ENCODE peak calls at places on chromosomes 16 and 17, in five cellular contexts. One of them, this sample, is unnamed.

GRCh38 chr17:9666461-9667050 is 21.2 kb downstream of the USP43 start:
- DNase-seq in body of pancreas: no peak
- DNase-seq in endodermal cell: peak
- DNase-seq in tibial artery: no peak
- DNase-seq in SJSA1: no peak
- DNase-seq in this sample: no peak

GRCh38 chr17:13986855-13987254 is 82.4 kb upstream of the COX10 start:
- DNase-seq in body of pancreas: no peak
- DNase-seq in endodermal cell: no peak
- DNase-seq in SJSA1: no peak
- DNase-seq in tibial artery: no peak
- DNase-seq in this sample: no peak

GRCh38 chr16:10871157-10871991 is 5.6 kb upstream of the CIITA start:
- DNase-seq in body of pancreas: peak
- DNase-seq in tibial artery: peak
- DNase-seq in SJSA1: peak
- DNase-seq in endodermal cell: no peak
- DNase-seq in this sample: no peak

GRCh38 chr16:72961863-72962262 is 86.1 kb downstream of the ZFHX3 start:
- DNase-seq in SJSA1: no peak
- DNase-seq in tibial artery: peak
- DNase-seq in endodermal cell: peak
- DNase-seq in body of pancreas: no peak
- DNase-seq in this sample: no peak

GRCh38 chr16:9092282-9092962 is 978 bp downstream of the HAPSTR1 start:
- DNase-seq in tibial artery: peak
- DNase-seq in SJSA1: peak
- DNase-seq in endodermal cell: peak
- DNase-seq in body of pancreas: peak
- DNase-seq in this sample: no peak

GRCh38 chr16:86533942-86534341 is 21.1 kb downstream of the MTHFSD start:
- DNase-seq in endodermal cell: no peak
- DNase-seq in body of pancreas: no peak
- DNase-seq in SJSA1: no peak
- DNase-seq in tibial artery: no peak
- DNase-seq in this sample: no peak

GRCh38 chr16:803751-804075 is 3.2 kb upstream of the GNG13 start:
- DNase-seq in endodermal cell: no peak
- DNase-seq in tibial artery: no peak
- DNase-seq in body of pancreas: no peak
- DNase-seq in SJSA1: no peak
- DNase-seq in this sample: no peak

GRCh38 chr17:73410586-73411329 is 99.0 kb upstream of the CDC42EP4 start:
- DNase-seq in endodermal cell: no peak
- DNase-seq in body of pancreas: no peak
- DNase-seq in tibial artery: no peak
- DNase-seq in SJSA1: no peak
- DNase-seq in this sample: no peak

GRCh38 chr17:7141824-7142223 is 27.2 kb upstream of the ASGR2 start:
- DNase-seq in endodermal cell: peak
- DNase-seq in SJSA1: no peak
- DNase-seq in body of pancreas: no peak
- DNase-seq in tibial artery: no peak
- DNase-seq in this sample: no peak

GRCh38 chr16:67277999-67278772 is 1.1 kb upstream of the PLEKHG4 start:
- DNase-seq in body of pancreas: no peak
- DNase-seq in endodermal cell: no peak
- DNase-seq in tibial artery: peak
- DNase-seq in SJSA1: peak
- DNase-seq in this sample: no peak

GRCh38 chr17:30207655-30208054 is 27.8 kb downstream of the SLC6A4 start:
- DNase-seq in tibial artery: no peak
- DNase-seq in endodermal cell: peak
- DNase-seq in body of pancreas: no peak
- DNase-seq in SJSA1: no peak
- DNase-seq in this sample: no peak

GRCh38 chr17:67546578-67547527 is 169.8 kb downstream of the PITPNC1 start:
- DNase-seq in SJSA1: peak
- DNase-seq in endodermal cell: peak
- DNase-seq in tibial artery: peak
- DNase-seq in body of pancreas: peak
- DNase-seq in this sample: peak

GRCh38 chr16:25916091-25916490 is 224.3 kb downstream of the HS3ST4 start:
- DNase-seq in SJSA1: no peak
- DNase-seq in tibial artery: no peak
- DNase-seq in endodermal cell: no peak
- DNase-seq in body of pancreas: no peak
- DNase-seq in this sample: no peak

GRCh38 chr17:32927201-32927723 is 691 bp upstream of the TMEM98 start:
- DNase-seq in SJSA1: no peak
- DNase-seq in endodermal cell: no peak
- DNase-seq in tibial artery: peak
- DNase-seq in body of pancreas: no peak
- DNase-seq in this sample: no peak

GRCh38 chr17:17191346-17191792 is 14.8 kb downstream of the PLD6 start:
- DNase-seq in SJSA1: peak
- DNase-seq in tibial artery: no peak
- DNase-seq in body of pancreas: no peak
- DNase-seq in endodermal cell: no peak
- DNase-seq in this sample: no peak

GRCh38 chr16:87826798-87827587 is 42.3 kb downstream of the SLC7A5 start:
- DNase-seq in tibial artery: no peak
- DNase-seq in body of pancreas: no peak
- DNase-seq in endodermal cell: no peak
- DNase-seq in SJSA1: no peak
- DNase-seq in this sample: no peak

GRCh38 chr16:85750827-85751641 is at the start of gene C16orf74:
- DNase-seq in endodermal cell: peak
- DNase-seq in body of pancreas: peak
- DNase-seq in SJSA1: no peak
- DNase-seq in tibial artery: no peak
- DNase-seq in this sample: no peak

GRCh38 chr16:65117701-65118448 is 4.0 kb downstream of the CDH11 start:
- DNase-seq in body of pancreas: peak
- DNase-seq in endodermal cell: peak
- DNase-seq in tibial artery: peak
- DNase-seq in SJSA1: peak
- DNase-seq in this sample: peak

GRCh38 chr17:72989074-72989610 is 103.3 kb downstream of the SLC39A11 start:
- DNase-seq in tibial artery: no peak
- DNase-seq in body of pancreas: no peak
- DNase-seq in SJSA1: no peak
- DNase-seq in endodermal cell: no peak
- DNase-seq in this sample: no peak

GRCh38 chr17:39627717-39628516 is 1.2 kb downstream of the PPP1R1B start:
- DNase-seq in tibial artery: no peak
- DNase-seq in endodermal cell: peak
- DNase-seq in body of pancreas: no peak
- DNase-seq in SJSA1: no peak
- DNase-seq in this sample: no peak

GRCh38 chr16:17224350-17224749 is 246.4 kb downstream of the XYLT1 start:
- DNase-seq in body of pancreas: no peak
- DNase-seq in endodermal cell: no peak
- DNase-seq in SJSA1: no peak
- DNase-seq in tibial artery: no peak
- DNase-seq in this sample: no peak

GRCh38 chr17:73099504-73099903 is 7.0 kb upstream of the SLC39A11 start:
- DNase-seq in SJSA1: no peak
- DNase-seq in body of pancreas: no peak
- DNase-seq in tibial artery: no peak
- DNase-seq in endodermal cell: no peak
- DNase-seq in this sample: no peak

GRCh38 chr16:65576631-65577030 is 454.8 kb upstream of the CDH11 start:
- DNase-seq in body of pancreas: no peak
- DNase-seq in tibial artery: no peak
- DNase-seq in SJSA1: no peak
- DNase-seq in endodermal cell: peak
- DNase-seq in this sample: no peak

GRCh38 chr17:41894791-41895331 is 23.9 kb downstream of the ACLY start:
- DNase-seq in body of pancreas: peak
- DNase-seq in SJSA1: no peak
- DNase-seq in endodermal cell: no peak
- DNase-seq in tibial artery: no peak
- DNase-seq in this sample: no peak

GRCh38 chr16:5432166-5432565 is 334.6 kb upstream of the EEF2KMT start:
- DNase-seq in endodermal cell: no peak
- DNase-seq in SJSA1: no peak
- DNase-seq in tibial artery: no peak
- DNase-seq in body of pancreas: no peak
- DNase-seq in this sample: no peak

GRCh38 chr17:43034623-43035293 is 9.7 kb downstream of the RND2 start:
- DNase-seq in SJSA1: no peak
- DNase-seq in body of pancreas: no peak
- DNase-seq in endodermal cell: peak
- DNase-seq in tibial artery: no peak
- DNase-seq in this sample: no peak

GRCh38 chr16:15701975-15702970 is 52.2 kb downstream of the NDE1 start:
- DNase-seq in SJSA1: no peak
- DNase-seq in endodermal cell: no peak
- DNase-seq in body of pancreas: no peak
- DNase-seq in tibial artery: no peak
- DNase-seq in this sample: no peak

GRCh38 chr16:90077757-90078593 is 844 bp upstream of the PRDM7 start:
- DNase-seq in tibial artery: no peak
- DNase-seq in body of pancreas: no peak
- DNase-seq in endodermal cell: peak
- DNase-seq in SJSA1: no peak
- DNase-seq in this sample: no peak

GRCh38 chr16:90072442-90073105 is 4.6 kb downstream of the PRDM7 start:
- DNase-seq in tibial artery: no peak
- DNase-seq in SJSA1: no peak
- DNase-seq in endodermal cell: no peak
- DNase-seq in body of pancreas: no peak
- DNase-seq in this sample: no peak

GRCh38 chr16:90081606-90081970 is 4.5 kb upstream of the PRDM7 start:
- DNase-seq in endodermal cell: no peak
- DNase-seq in SJSA1: no peak
- DNase-seq in body of pancreas: peak
- DNase-seq in tibial artery: no peak
- DNase-seq in this sample: no peak

GRCh38 chr16:90078594-90078895 is 1.4 kb upstream of the PRDM7 start:
- DNase-seq in SJSA1: no peak
- DNase-seq in endodermal cell: no peak
- DNase-seq in tibial artery: no peak
- DNase-seq in body of pancreas: no peak
- DNase-seq in this sample: no peak

GRCh38 chr16:90077240-90077756 is at the start of gene PRDM7:
- DNase-seq in body of pancreas: peak
- DNase-seq in endodermal cell: peak
- DNase-seq in tibial artery: peak
- DNase-seq in SJSA1: peak
- DNase-seq in this sample: peak
- H3K27ac ChIP-seq in body of pancreas: peak
- H3K27ac ChIP-seq in endodermal cell: no peak
- H3K27ac ChIP-seq in tibial artery: no peak
- H3K27ac ChIP-seq in SJSA1: peak
- H3K27ac ChIP-seq in this sample: peak

DNA sequence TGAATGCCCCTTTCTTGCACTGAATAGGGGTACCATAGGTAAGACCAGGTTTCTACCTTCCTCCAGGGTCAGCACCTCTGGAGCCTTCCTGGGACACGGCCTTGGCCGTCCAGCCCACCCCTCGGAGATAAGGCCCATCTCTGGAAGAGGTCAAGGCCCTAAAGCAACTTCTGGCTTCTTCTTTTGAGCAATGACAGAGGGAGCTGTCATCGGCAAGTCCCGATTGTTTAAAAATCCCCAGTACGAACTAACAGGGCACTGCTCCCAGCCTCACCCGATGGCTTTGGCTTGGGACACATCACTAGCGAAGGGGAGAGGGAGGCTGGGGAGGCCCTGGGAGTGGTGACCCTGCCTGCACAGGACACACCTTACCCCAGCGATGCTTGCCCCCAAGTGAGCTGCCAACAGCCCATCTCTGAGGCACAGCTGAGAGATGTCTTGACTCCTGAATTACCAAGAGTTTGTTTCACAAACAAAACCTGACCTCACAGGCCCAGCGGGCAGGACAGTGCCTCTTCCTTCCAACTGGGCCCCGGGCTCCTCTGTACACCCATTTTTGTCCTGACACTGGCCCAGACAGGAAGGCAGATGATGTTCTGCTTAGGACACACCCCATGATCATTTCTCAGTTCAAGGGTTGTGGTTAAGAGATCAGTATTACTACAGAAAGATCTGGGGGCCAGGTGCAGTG is 4.8 kb downstream of the SYNGR2 start:
- DNase-seq in tibial artery: no peak
- DNase-seq in body of pancreas: no peak
- DNase-seq in endodermal cell: no peak
- DNase-seq in SJSA1: no peak
- DNase-seq in this sample: no peak
- H3K4me3 ChIP-seq in tibial artery: no peak
- H3K4me3 ChIP-seq in body of pancreas: no peak
- H3K4me3 ChIP-seq in endodermal cell: no peak
- H3K4me3 ChIP-seq in SJSA1: no peak
- H3K4me3 ChIP-seq in this sample: no peak

GRCh38 chr17:676965-677364 is 37.7 kb downstream of the VPS53 start:
- DNase-seq in tibial artery: no peak
- DNase-seq in body of pancreas: no peak
- DNase-seq in endodermal cell: no peak
- DNase-seq in SJSA1: no peak
- DNase-seq in this sample: no peak

GRCh38 chr17:681738-682137 is 32.9 kb downstream of the VPS53 start:
- DNase-seq in endodermal cell: no peak
- DNase-seq in body of pancreas: no peak
- DNase-seq in SJSA1: no peak
- DNase-seq in tibial artery: no peak
- DNase-seq in this sample: no peak

GRCh38 chr17:680554-680953 is 34.1 kb downstream of the VPS53 start:
- DNase-seq in body of pancreas: no peak
- DNase-seq in SJSA1: no peak
- DNase-seq in tibial artery: no peak
- DNase-seq in endodermal cell: no peak
- DNase-seq in this sample: no peak

GRCh38 chr17:682150-682549 is 32.5 kb downstream of the VPS53 start:
- DNase-seq in endodermal cell: no peak
- DNase-seq in body of pancreas: no peak
- DNase-seq in tibial artery: no peak
- DNase-seq in SJSA1: no peak
- DNase-seq in this sample: no peak

DNA sequence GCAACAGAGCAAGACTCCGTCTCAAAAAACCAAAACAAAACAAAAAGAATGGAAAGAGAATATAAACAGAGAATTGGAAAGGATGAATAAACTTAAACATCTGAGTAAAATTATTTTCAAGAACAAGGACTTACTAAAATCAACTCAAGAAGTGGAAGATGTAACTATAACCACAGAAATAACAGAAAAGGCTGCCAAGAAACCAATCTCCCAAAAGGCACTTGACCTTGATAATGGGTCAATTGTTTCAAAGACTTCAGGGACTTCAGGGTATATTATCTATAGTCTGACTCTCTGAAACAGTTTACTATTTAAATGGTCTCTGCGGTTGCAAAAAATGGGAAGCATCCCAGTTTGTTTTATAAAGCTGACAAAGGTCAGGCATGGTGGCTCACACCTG is 35.1 kb downstream of the VPS53 start:
- DNase-seq in body of pancreas: no peak
- DNase-seq in endodermal cell: no peak
- DNase-seq in SJSA1: no peak
- DNase-seq in tibial artery: no peak
- DNase-seq in this sample: no peak
- H3K27ac ChIP-seq in body of pancreas: no peak
- H3K27ac ChIP-seq in endodermal cell: no peak
- H3K27ac ChIP-seq in SJSA1: no peak
- H3K27ac ChIP-seq in tibial artery: no peak
- H3K27ac ChIP-seq in this sample: no peak

GRCh38 chr16:50467559-50467942 is 80.6 kb upstream of the NKD1 start:
- DNase-seq in tibial artery: no peak
- DNase-seq in endodermal cell: no peak
- DNase-seq in SJSA1: no peak
- DNase-seq in body of pancreas: no peak
- DNase-seq in this sample: no peak
- H3K4me3 ChIP-seq in tibial artery: peak
- H3K4me3 ChIP-seq in endodermal cell: peak
- H3K4me3 ChIP-seq in SJSA1: no peak
- H3K4me3 ChIP-seq in body of pancreas: no peak
- H3K4me3 ChIP-seq in this sample: peak